ENCODE peak calls at places on chromosomes 7 and 10, in seven cellular contexts. One of them, this sample, is unnamed.

GRCh38 chr10:77513783-77514331 is 123.8 kb downstream of the KCNMA1 start:
- DNase-seq in colonic mucosa: peak; percentile 32
- DNase-seq in body of pancreas: peak; percentile 76
- DNase-seq in AG04450: peak; percentile 58
- DNase-seq in mucosa of descending colon: peak; percentile 53
- DNase-seq in heart left ventricle: no peak
- DNase-seq in K562: no peak
- DNase-seq in this sample: peak; percentile 52

GRCh38 chr10:20970044-20970443 is 72.9 kb upstream of the NEBL start:
- DNase-seq in K562: no peak
- DNase-seq in body of pancreas: no peak
- DNase-seq in mucosa of descending colon: no peak
- DNase-seq in colonic mucosa: no peak
- DNase-seq in AG04450: no peak
- DNase-seq in heart left ventricle: no peak
- DNase-seq in this sample: no peak

GRCh38 chr7:18426564-18427226 is 68.9 kb upstream of the HDAC9 start:
- DNase-seq in heart left ventricle: no peak
- DNase-seq in AG04450: no peak
- DNase-seq in mucosa of descending colon: no peak
- DNase-seq in body of pancreas: no peak
- DNase-seq in colonic mucosa: no peak
- DNase-seq in K562: no peak
- DNase-seq in this sample: no peak

GRCh38 chr10:78960316-78960800 is 108.4 kb upstream of the ZMIZ1 start:
- DNase-seq in heart left ventricle: peak; percentile 77
- DNase-seq in body of pancreas: peak; percentile 54
- DNase-seq in colonic mucosa: peak; percentile 61
- DNase-seq in AG04450: no peak
- DNase-seq in mucosa of descending colon: peak; percentile 52
- DNase-seq in K562: no peak
- DNase-seq in this sample: peak; percentile 41

GRCh38 chr10:112848868-112849267 is 101.2 kb upstream of the TCF7L2 start:
- DNase-seq in heart left ventricle: no peak
- DNase-seq in AG04450: no peak
- DNase-seq in colonic mucosa: no peak
- DNase-seq in body of pancreas: no peak
- DNase-seq in mucosa of descending colon: no peak
- DNase-seq in K562: no peak
- DNase-seq in this sample: no peak

GRCh38 chr10:78973901-78974408 is 94.8 kb upstream of the ZMIZ1 start:
- DNase-seq in K562: peak; percentile 80
- DNase-seq in colonic mucosa: peak; percentile 82
- DNase-seq in heart left ventricle: peak; percentile 84
- DNase-seq in AG04450: no peak
- DNase-seq in body of pancreas: peak; percentile 79
- DNase-seq in mucosa of descending colon: peak; percentile 82
- DNase-seq in this sample: no peak

GRCh38 chr10:114403545-114404161 is 649 bp downstream of the AFAP1L2 start:
- DNase-seq in AG04450: no peak
- DNase-seq in body of pancreas: peak; percentile 53
- DNase-seq in K562: no peak
- DNase-seq in heart left ventricle: peak; percentile 55
- DNase-seq in colonic mucosa: peak; percentile 34
- DNase-seq in mucosa of descending colon: peak; percentile 48
- DNase-seq in this sample: no peak

GRCh38 chr7:56578612-56579011 is 462.4 kb upstream of the NUPR2 start:
- DNase-seq in colonic mucosa: no peak
- DNase-seq in heart left ventricle: no peak
- DNase-seq in mucosa of descending colon: no peak
- DNase-seq in body of pancreas: no peak
- DNase-seq in AG04450: no peak
- DNase-seq in K562: no peak
- DNase-seq in this sample: no peak

GRCh38 chr7:2403718-2404648 is 572 bp downstream of the CHST12 start:
- DNase-seq in mucosa of descending colon: peak; percentile 60
- DNase-seq in AG04450: no peak
- DNase-seq in heart left ventricle: peak; percentile 37
- DNase-seq in colonic mucosa: peak; percentile 42
- DNase-seq in body of pancreas: peak; percentile 56
- DNase-seq in K562: peak; percentile 73
- DNase-seq in this sample: peak; percentile 44

GRCh38 chr10:78584666-78585065 is 484.1 kb upstream of the ZMIZ1 start:
- DNase-seq in heart left ventricle: no peak
- DNase-seq in body of pancreas: no peak
- DNase-seq in mucosa of descending colon: no peak
- DNase-seq in colonic mucosa: no peak
- DNase-seq in K562: no peak
- DNase-seq in AG04450: no peak
- DNase-seq in this sample: no peak

GRCh38 chr10:132502544-132503300 is 34.9 kb upstream of the INPP5A start:
- DNase-seq in AG04450: no peak
- DNase-seq in heart left ventricle: no peak
- DNase-seq in mucosa of descending colon: no peak
- DNase-seq in colonic mucosa: no peak
- DNase-seq in K562: no peak
- DNase-seq in body of pancreas: no peak
- DNase-seq in this sample: no peak

GRCh38 chr7:44285561-44285960 is 39.8 kb downstream of the CAMK2B start:
- DNase-seq in AG04450: no peak
- DNase-seq in body of pancreas: peak; percentile 1
- DNase-seq in K562: no peak
- DNase-seq in colonic mucosa: no peak
- DNase-seq in mucosa of descending colon: peak; percentile 5
- DNase-seq in heart left ventricle: no peak
- DNase-seq in this sample: no peak

GRCh38 chr7:73828107-73828803 is 2.5 kb upstream of the CLDN4 start:
- DNase-seq in heart left ventricle: no peak
- DNase-seq in K562: peak; percentile 75
- DNase-seq in body of pancreas: no peak
- DNase-seq in mucosa of descending colon: peak; percentile 88
- DNase-seq in AG04450: no peak
- DNase-seq in colonic mucosa: peak; percentile 93
- DNase-seq in this sample: peak; percentile 63

GRCh38 chr7:74215921-74216320 is 6.1 kb downstream of the LAT2 start:
- DNase-seq in colonic mucosa: no peak
- DNase-seq in body of pancreas: no peak
- DNase-seq in AG04450: no peak
- DNase-seq in K562: no peak
- DNase-seq in heart left ventricle: no peak
- DNase-seq in mucosa of descending colon: peak; percentile 14
- DNase-seq in this sample: no peak

GRCh38 chr7:100568936-100569844 is 4.5 kb downstream of the SAP25 start:
- DNase-seq in K562: peak; percentile 68
- DNase-seq in heart left ventricle: peak; percentile 45
- DNase-seq in mucosa of descending colon: peak; percentile 79
- DNase-seq in colonic mucosa: peak; percentile 79
- DNase-seq in body of pancreas: peak; percentile 76
- DNase-seq in AG04450: no peak
- DNase-seq in this sample: peak; percentile 66

GRCh38 chr7:98626393-98627061 is 9.4 kb downstream of the NPTX2 start:
- DNase-seq in K562: no peak
- DNase-seq in colonic mucosa: no peak
- DNase-seq in AG04450: no peak
- DNase-seq in mucosa of descending colon: no peak
- DNase-seq in body of pancreas: no peak
- DNase-seq in heart left ventricle: no peak
- DNase-seq in this sample: no peak

GRCh38 chr7:46028246-46028645 is 107.2 kb upstream of the IGFBP3 start:
- DNase-seq in colonic mucosa: no peak
- DNase-seq in AG04450: no peak
- DNase-seq in K562: no peak
- DNase-seq in mucosa of descending colon: no peak
- DNase-seq in heart left ventricle: no peak
- DNase-seq in body of pancreas: no peak
- DNase-seq in this sample: no peak

GRCh38 chr7:51315393-51316261 is 982 bp downstream of the COBL start:
- DNase-seq in heart left ventricle: no peak
- DNase-seq in AG04450: no peak
- DNase-seq in mucosa of descending colon: peak; percentile 84
- DNase-seq in K562: no peak
- DNase-seq in colonic mucosa: peak; percentile 78
- DNase-seq in body of pancreas: peak; percentile 78
- DNase-seq in this sample: peak; percentile 58

GRCh38 chr7:120684463-120684862 is 173.5 kb downstream of the TSPAN12 start:
- DNase-seq in body of pancreas: no peak
- DNase-seq in mucosa of descending colon: no peak
- DNase-seq in colonic mucosa: no peak
- DNase-seq in K562: no peak
- DNase-seq in AG04450: no peak
- DNase-seq in heart left ventricle: no peak
- DNase-seq in this sample: no peak

GRCh38 chr10:29603516-29603915 is 31.3 kb downstream of the SVIL start:
- DNase-seq in colonic mucosa: no peak
- DNase-seq in mucosa of descending colon: no peak
- DNase-seq in AG04450: no peak
- DNase-seq in body of pancreas: no peak
- DNase-seq in heart left ventricle: no peak
- DNase-seq in K562: no peak
- DNase-seq in this sample: no peak

GRCh38 chr10:22764639-22765038 is 50.3 kb upstream of the PIP4K2A start:
- DNase-seq in AG04450: no peak
- DNase-seq in colonic mucosa: peak; percentile 19
- DNase-seq in K562: no peak
- DNase-seq in heart left ventricle: no peak
- DNase-seq in body of pancreas: no peak
- DNase-seq in mucosa of descending colon: no peak
- DNase-seq in this sample: no peak
- H3K4me3 ChIP-seq in AG04450: no peak overlapping the region
- H3K4me3 ChIP-seq in colonic mucosa: no peak overlapping the region
- H3K4me3 ChIP-seq in K562: no peak overlapping the region
- H3K4me3 ChIP-seq in heart left ventricle: no peak overlapping the region
- H3K4me3 ChIP-seq in body of pancreas: no peak overlapping the region
- H3K4me3 ChIP-seq in mucosa of descending colon: no peak overlapping the region
- H3K4me3 ChIP-seq in this sample: no peak overlapping the region

DNA sequence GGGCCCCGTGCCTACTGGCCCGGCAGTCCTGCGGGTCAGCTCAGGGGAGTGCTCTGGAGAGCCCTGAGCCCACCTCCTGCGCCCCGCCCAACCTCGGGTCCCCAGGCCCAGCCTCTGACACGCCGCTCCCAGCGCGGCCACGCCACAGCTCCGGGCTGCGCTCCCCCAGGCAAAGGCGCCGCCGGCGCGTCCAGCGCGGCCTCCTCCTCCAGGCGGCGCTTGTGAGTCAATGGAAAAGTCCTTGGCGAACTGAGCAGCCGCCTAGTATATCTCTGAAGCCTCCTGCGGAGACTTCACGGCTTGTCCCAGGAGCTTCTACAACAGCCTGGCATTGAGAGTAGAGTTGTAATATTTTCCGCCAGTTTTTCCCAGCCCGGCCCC is 29.5 kb upstream of the BMS1 start:
- DNase-seq in mucosa of descending colon: peak; percentile 93
- DNase-seq in colonic mucosa: peak; percentile 88
- DNase-seq in K562: peak; percentile 50
- DNase-seq in heart left ventricle: peak; percentile 80
- DNase-seq in AG04450: peak; percentile 16
- DNase-seq in body of pancreas: peak; percentile 89
- DNase-seq in this sample: peak; percentile 83
- H3K4me3 ChIP-seq in mucosa of descending colon: no peak overlapping the region
- H3K4me3 ChIP-seq in colonic mucosa: peak overlapping the region; percentile 31
- H3K4me3 ChIP-seq in K562: peak overlapping the region; percentile 29
- H3K4me3 ChIP-seq in heart left ventricle: peak overlapping the region; percentile 51
- H3K4me3 ChIP-seq in AG04450: peak overlapping the region; percentile 37
- H3K4me3 ChIP-seq in body of pancreas: no peak overlapping the region
- H3K4me3 ChIP-seq in this sample: peak overlapping the region; percentile 71

GRCh38 chr7:41203542-41203941 is 499.3 kb downstream of the INHBA start:
- DNase-seq in colonic mucosa: no peak
- DNase-seq in body of pancreas: no peak
- DNase-seq in heart left ventricle: no peak
- DNase-seq in AG04450: no peak
- DNase-seq in mucosa of descending colon: no peak
- DNase-seq in K562: no peak
- DNase-seq in this sample: no peak

GRCh38 chr7:41206267-41206666 is 496.6 kb downstream of the INHBA start:
- DNase-seq in colonic mucosa: no peak
- DNase-seq in heart left ventricle: no peak
- DNase-seq in AG04450: no peak
- DNase-seq in mucosa of descending colon: no peak
- DNase-seq in K562: no peak
- DNase-seq in body of pancreas: no peak
- DNase-seq in this sample: no peak

GRCh38 chr7:41205600-41205999 is 497.3 kb downstream of the INHBA start:
- DNase-seq in mucosa of descending colon: no peak
- DNase-seq in heart left ventricle: no peak
- DNase-seq in body of pancreas: no peak
- DNase-seq in K562: no peak
- DNase-seq in colonic mucosa: no peak
- DNase-seq in AG04450: no peak
- DNase-seq in this sample: no peak

DNA sequence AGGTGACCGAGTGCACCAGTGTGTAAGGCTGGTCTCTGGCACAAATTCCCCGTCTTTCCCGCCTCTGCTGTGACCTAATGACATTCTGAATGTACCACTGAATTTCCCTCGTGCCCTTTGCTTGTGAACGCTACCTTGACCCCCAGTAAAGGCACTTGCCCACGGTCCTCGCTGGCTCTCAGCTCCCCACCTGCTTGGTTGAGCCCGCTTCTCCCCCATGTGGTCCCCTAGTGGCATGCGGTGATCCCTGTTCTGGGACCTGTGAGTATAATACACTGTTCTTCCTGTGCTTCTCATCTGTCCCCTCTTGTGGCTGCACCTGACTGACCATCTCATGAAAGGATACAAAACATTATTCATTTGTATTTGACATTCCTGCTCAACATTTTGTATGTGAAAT is 495.7 kb downstream of the INHBA start:
- DNase-seq in K562: no peak
- DNase-seq in body of pancreas: no peak
- DNase-seq in AG04450: no peak
- DNase-seq in heart left ventricle: no peak
- DNase-seq in colonic mucosa: no peak
- DNase-seq in mucosa of descending colon: no peak
- DNase-seq in this sample: no peak
- H3K4me3 ChIP-seq in K562: no peak overlapping the region
- H3K4me3 ChIP-seq in body of pancreas: no peak overlapping the region
- H3K4me3 ChIP-seq in AG04450: no peak overlapping the region
- H3K4me3 ChIP-seq in heart left ventricle: no peak overlapping the region
- H3K4me3 ChIP-seq in colonic mucosa: no peak overlapping the region
- H3K4me3 ChIP-seq in mucosa of descending colon: no peak overlapping the region
- H3K4me3 ChIP-seq in this sample: no peak overlapping the region

GRCh38 chr10:64038097-64038496 is 516.9 kb downstream of the REEP3 start:
- DNase-seq in colonic mucosa: no peak
- DNase-seq in heart left ventricle: no peak
- DNase-seq in AG04450: no peak
- DNase-seq in body of pancreas: no peak
- DNase-seq in mucosa of descending colon: no peak
- DNase-seq in K562: no peak
- DNase-seq in this sample: no peak

GRCh38 chr10:64041989-64042490 is 520.8 kb downstream of the REEP3 start:
- DNase-seq in colonic mucosa: no peak
- DNase-seq in mucosa of descending colon: no peak
- DNase-seq in K562: no peak
- DNase-seq in AG04450: no peak
- DNase-seq in body of pancreas: no peak
- DNase-seq in heart left ventricle: no peak
- DNase-seq in this sample: no peak

GRCh38 chr10:64039208-64039607 is 518.0 kb downstream of the REEP3 start:
- DNase-seq in heart left ventricle: no peak
- DNase-seq in colonic mucosa: no peak
- DNase-seq in body of pancreas: no peak
- DNase-seq in AG04450: no peak
- DNase-seq in K562: no peak
- DNase-seq in mucosa of descending colon: no peak
- DNase-seq in this sample: no peak

GRCh38 chr10:64044098-64044497 is 522.9 kb downstream of the REEP3 start:
- DNase-seq in K562: no peak
- DNase-seq in heart left ventricle: no peak
- DNase-seq in colonic mucosa: no peak
- DNase-seq in mucosa of descending colon: no peak
- DNase-seq in AG04450: no peak
- DNase-seq in body of pancreas: no peak
- DNase-seq in this sample: no peak

GRCh38 chr10:64041185-64041988 is 520.2 kb downstream of the REEP3 start:
- DNase-seq in AG04450: peak; percentile 47
- DNase-seq in colonic mucosa: peak; percentile 78
- DNase-seq in body of pancreas: peak; percentile 86
- DNase-seq in mucosa of descending colon: peak; percentile 83
- DNase-seq in heart left ventricle: peak; percentile 63
- DNase-seq in K562: peak; percentile 78
- DNase-seq in this sample: peak; percentile 84
- H3K4me3 ChIP-seq in AG04450: peak overlapping the region; percentile 27
- H3K4me3 ChIP-seq in colonic mucosa: no peak overlapping the region
- H3K4me3 ChIP-seq in body of pancreas: peak overlapping the region; percentile 3
- H3K4me3 ChIP-seq in mucosa of descending colon: no peak overlapping the region
- H3K4me3 ChIP-seq in heart left ventricle: peak overlapping the region; percentile 43
- H3K4me3 ChIP-seq in K562: no peak overlapping the region
- H3K4me3 ChIP-seq in this sample: peak overlapping the region; percentile 41